ENCODE peak calls at places on chromosomes 3 and 15, in seven cellular contexts. A is HCT116, N is K562, L is HepG2, W is H1, M is GM12878, J is SK-N-SH. G is an unnamed sample.

GRCh38 chr3:117846238-117846637 is 1136.7 kb downstream of the TUSC7 start:
- DNase-seq in A (no peak), W (no peak), N (no peak), L (no peak), M (no peak), J (no peak), G (no peak)

GRCh38 chr15:84929795-84930371 is 45.4 kb downstream of the SLC28A1 start:
- DNase-seq in M (no peak), N (peak; percentile 86), J (peak; percentile 53), A (peak; percentile 94), L (peak; percentile 90), W (no peak), G (no peak)

GRCh38 chr3:165532851-165533250 is 304.4 kb downstream of the BCHE start:
- DNase-seq in N (no peak), A (no peak), W (no peak), J (no peak), M (no peak), L (no peak), G (no peak)

GRCh38 chr3:62211675-62212429 is 161.5 kb downstream of the FEZF2 start:
- DNase-seq in J (no peak), L (no peak), M (no peak), N (no peak), A (no peak), W (no peak), G (no peak)

GRCh38 chr3:96813820-96814580 is 394 bp upstream of the EPHA6 start:
- DNase-seq in M (no peak), J (peak; percentile 67), W (no peak), A (no peak), N (no peak), L (peak; percentile 18), G (no peak)

GRCh38 chr15:58303236-58303635 is 128.6 kb upstream of the LIPC start:
- DNase-seq in W (no peak), M (no peak), N (peak; percentile 28), L (no peak), J (no peak), A (no peak), G (no peak)

GRCh38 chr3:14346191-14346590 is 56.2 kb upstream of the SLC6A6 start:
- DNase-seq in J (no peak), M (no peak), L (no peak), A (no peak), W (no peak), N (no peak), G (no peak)

GRCh38 chr15:75694241-75695182 is 18.1 kb downstream of the CSPG4 start:
- DNase-seq in A (no peak), J (peak; percentile 86), L (peak; percentile 35), M (no peak), N (peak; percentile 95), W (no peak), G (no peak)

GRCh38 chr3:65732060-65732933 is 306.4 kb downstream of the MAGI1 start:
- DNase-seq in A (peak; percentile 29), M (peak; percentile 3), L (peak; percentile 54), W (no peak), N (peak; percentile 65), J (peak; percentile 71), G (peak; percentile 62)

GRCh38 chr15:59997070-59997701 is 6.9 kb upstream of the FOXB1 start:
- DNase-seq in L (no peak), M (no peak), A (no peak), W (peak; percentile 82), N (peak; percentile 39), J (peak; percentile 30), G (no peak)

GRCh38 chr3:85567074-85567676 is 608.4 kb downstream of the CADM2 start:
- DNase-seq in N (peak; percentile 69), L (peak; percentile 38), J (peak; percentile 24), M (no peak), W (no peak), A (no peak), G (no peak)

GRCh38 chr3:129727707-129728106 is 121.2 kb upstream of the PLXND1 start:
- DNase-seq in J (no peak), M (no peak), W (no peak), A (no peak), L (no peak), N (no peak), G (no peak)

GRCh38 chr3:189839576-189839975 is 208.4 kb downstream of the TP63 start:
- DNase-seq in L (no peak), M (no peak), N (peak; percentile 8), A (no peak), W (no peak), J (no peak), G (no peak)

GRCh38 chr3:45965281-45966052 is 22.2 kb downstream of the CXCR6 start:
- DNase-seq in W (no peak), J (no peak), A (no peak), N (no peak), M (no peak), L (no peak), G (no peak)

GRCh38 chr15:67085237-67085817 is 19.9 kb downstream of the SMAD3 start:
- DNase-seq in W (no peak), N (no peak), J (no peak), M (no peak), A (no peak), L (no peak), G (no peak)
- H3K4me1 ChIP-seq in W (peaks cover 5% of the 10 kb centered on the region), N (peaks cover 44% of the 10 kb centered on the region), J (peaks cover 40% of the 10 kb centered on the region), M (peaks cover 84% of the 10 kb centered on the region), A (peaks cover 74% of the 10 kb centered on the region), L (peaks cover 79% of the 10 kb centered on the region), G (peaks cover 100% of the 10 kb centered on the region)

DNA sequence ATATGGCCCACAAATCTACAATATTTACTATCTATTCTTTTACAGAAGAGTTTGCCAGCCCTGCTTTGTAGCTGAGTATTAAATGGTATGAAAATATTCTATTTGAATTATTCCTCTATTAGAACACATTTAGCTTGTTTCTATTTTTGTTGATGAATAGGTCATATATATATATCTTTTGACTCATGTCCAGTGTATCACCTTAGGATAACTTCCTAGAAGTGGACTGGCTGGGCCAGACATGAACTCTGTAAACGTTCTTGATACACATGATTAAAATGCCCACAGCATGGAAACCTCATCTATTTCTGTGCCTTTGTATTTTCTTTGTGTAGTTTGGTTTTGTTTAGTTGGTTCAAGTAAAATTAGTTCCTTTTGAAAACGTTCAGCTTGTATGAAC is 37.1 kb downstream of the DAZL start:
- DNase-seq in A (no peak), W (no peak), L (no peak), J (no peak), M (no peak), N (no peak), G (no peak)
- TF ChIP-seq CTCF in A (no peak), W (no peak), L (no peak), J (no peak), M (no peak), N (no peak), G (no peak)

GRCh38 chr15:91561371-91562100 is 292.0 kb upstream of the SLCO3A1 start:
- DNase-seq in J (no peak), M (no peak), W (no peak), N (no peak), L (no peak), A (no peak), G (no peak)
- TF ChIP-seq SIN3A in J (no peak), M (no peak), W (no peak), N (no peak), L (no peak), A (no peak), G (no peak)

GRCh38 chr15:33119865-33120264 is 74.6 kb downstream of the FMN1 start:
- DNase-seq in L (no peak), J (no peak), M (no peak), W (no peak), N (no peak), A (no peak), G (no peak)
- H3K4me1 ChIP-seq in L (no peaks in the 10 kb centered on the region), J (no peaks in the 10 kb centered on the region), M (no peaks in the 10 kb centered on the region), W (no peaks in the 10 kb centered on the region), N (no peaks in the 10 kb centered on the region), A (no peaks in the 10 kb centered on the region), G (no peaks in the 10 kb centered on the region)

DNA sequence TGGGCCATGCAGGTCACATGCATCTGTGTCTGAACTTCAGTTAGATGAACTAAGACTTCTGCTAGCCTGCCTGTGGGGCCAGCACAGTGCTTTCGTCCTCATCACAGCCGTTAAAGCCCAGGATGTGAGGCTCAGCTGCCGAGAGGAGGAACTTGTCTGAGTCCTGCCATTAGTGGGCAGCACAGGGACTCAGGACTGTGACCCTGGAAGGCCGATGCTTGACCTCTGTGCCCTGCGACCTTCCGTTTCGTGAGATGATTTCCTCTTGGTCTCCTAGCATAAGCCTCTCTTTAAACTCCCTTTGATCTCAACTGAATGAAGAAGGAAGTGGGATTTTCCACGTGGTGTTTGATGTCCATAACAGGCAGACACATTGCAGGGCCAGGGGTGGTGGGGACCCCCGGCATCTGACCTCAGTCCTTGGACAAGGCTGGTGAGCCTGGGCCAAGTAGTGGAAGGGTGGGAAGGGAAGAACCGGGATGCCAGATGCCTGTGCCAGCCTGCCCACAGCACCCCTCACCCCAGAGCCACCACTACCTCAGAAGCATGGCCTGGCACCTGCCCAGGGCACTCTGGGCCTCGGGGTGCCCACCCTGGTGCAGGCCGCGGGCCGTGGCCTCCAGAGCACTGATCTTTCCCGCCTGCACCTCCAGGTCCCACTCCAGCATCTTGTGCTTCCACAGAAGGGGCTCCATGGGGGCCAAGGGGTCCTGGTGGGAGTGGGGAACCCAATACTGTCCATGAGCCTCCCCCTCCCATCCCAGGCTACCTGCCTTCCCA is 21.6 kb downstream of the PLA2G4B start:
- DNase-seq in N (peak; percentile 40), J (no peak), M (no peak), W (no peak), L (peak; percentile 48), A (no peak), G (no peak)
- TF ChIP-seq CTCF in N (peak; percentile 45), J (no peak), M (no peak), W (no peak), L (peak; percentile 81), A (no peak), G (no peak)

DNA sequence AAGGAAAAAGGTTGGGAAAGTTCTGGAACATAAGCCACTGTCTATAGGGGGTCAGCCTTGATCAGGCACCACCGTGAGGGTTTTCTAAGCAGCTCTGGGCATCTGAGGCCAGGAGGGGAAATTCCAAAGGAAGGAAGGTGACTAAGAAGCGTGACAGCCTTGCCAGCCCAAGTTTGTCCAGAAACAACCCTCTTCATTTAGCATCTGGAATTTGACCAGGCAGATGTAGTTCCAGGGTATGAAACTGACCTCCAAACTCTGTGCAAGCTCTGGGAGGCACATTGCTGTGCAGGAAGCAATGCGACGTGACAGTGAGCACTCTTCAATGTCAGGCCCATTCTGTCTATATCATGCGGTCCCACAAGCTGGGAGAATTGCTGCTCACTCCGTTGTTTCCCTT is 85.4 kb upstream of the TPM1 start:
- DNase-seq in A (no peak), J (no peak), W (no peak), L (no peak), M (no peak), N (no peak), G (no peak)
- TF ChIP-seq SIN3A in A (no peak), J (no peak), W (no peak), L (no peak), M (no peak), N (no peak), G (no peak)